ENCODE peak calls at places on chromosome 11, in seven cellular contexts. E is spleen, A is psoas muscle, D is lower lobe of right lung, I is DND-41, P is endodermal cell, F is kidney. M is an unnamed sample.
A peak's percentile ranks its signal among the peaks of the same experiment; 100 is the strongest.

GRCh38 chr11:130772266-130773227 is 143.7 kb downstream of the SNX19 start:
- DNase-seq in P (peak; percentile 24), A (peak; percentile 41), E (no peak), F (no peak), D (no peak), I (no peak), M (no peak)

GRCh38 chr11:17402486-17402885 is 14.0 kb upstream of the KCNJ11 start:
- DNase-seq in E (peak; percentile 57), P (no peak), D (no peak), A (no peak), F (peak; percentile 51), I (no peak), M (no peak)

GRCh38 chr11:14125529-14125928 is 163.0 kb downstream of the SPON1 start:
- DNase-seq in F (no peak), I (no peak), D (no peak), A (no peak), E (no peak), P (no peak), M (no peak)

GRCh38 chr11:9090488-9091043 is 833 bp downstream of the SCUBE2 start:
- DNase-seq in D (no peak), I (no peak), A (no peak), F (no peak), P (no peak), E (no peak), M (no peak)

GRCh38 chr11:3955299-3955665 is 99.8 kb downstream of the STIM1 start:
- DNase-seq in A (no peak), P (no peak), F (no peak), I (no peak), E (no peak), D (no peak), M (no peak)

GRCh38 chr11:130413383-130414106 is 14.9 kb downstream of the ADAMTS8 start:
- DNase-seq in E (no peak), F (no peak), A (no peak), P (no peak), I (no peak), D (no peak), M (no peak)

GRCh38 chr11:3000032-3000961 is 8.2 kb upstream of the NAP1L4 start:
- DNase-seq in F (peak; percentile 95), A (peak; percentile 41), E (no peak), P (no peak), D (peak; percentile 70), I (no peak), M (peak; percentile 69)

GRCh38 chr11:7638710-7639642 is 34.3 kb downstream of the CYB5R2 start:
- DNase-seq in D (no peak), E (no peak), P (no peak), F (no peak), A (peak; percentile 27), I (no peak), M (no peak)

GRCh38 chr11:73154178-73154577 is 12.1 kb upstream of the FCHSD2 start:
- DNase-seq in D (no peak), A (no peak), E (peak; percentile 83), P (peak; percentile 10), F (no peak), I (peak; percentile 37), M (no peak)

GRCh38 chr11:31408205-31408604 is 38.5 kb downstream of the DNAJC24 start:
- DNase-seq in P (no peak), E (no peak), A (no peak), I (no peak), F (no peak), D (no peak), M (no peak)

GRCh38 chr11:119019996-119020395 is 1.4 kb downstream of the TRAPPC4 start:
- DNase-seq in P (no peak), F (no peak), I (no peak), A (no peak), E (no peak), D (no peak), M (no peak)

GRCh38 chr11:32658639-32659406 is 75.2 kb downstream of the EIF3M start:
- DNase-seq in A (no peak), P (no peak), D (no peak), F (no peak), I (no peak), E (no peak), M (no peak)

GRCh38 chr11:95534809-95535208 is 254.8 kb downstream of the FAM76B start:
- DNase-seq in P (no peak), E (no peak), A (no peak), F (no peak), D (no peak), I (no peak), M (no peak)

GRCh38 chr11:12094872-12095800 is 15.3 kb upstream of the MICAL2 start:
- DNase-seq in F (no peak), E (no peak), D (no peak), I (no peak), A (no peak), P (no peak), M (no peak)

GRCh38 chr11:61704838-61705237 is 24.6 kb downstream of the DAGLA start:
- DNase-seq in A (no peak), P (no peak), D (no peak), I (no peak), F (no peak), E (no peak), M (no peak)

GRCh38 chr11:12746593-12747097 is 72.4 kb downstream of the TEAD1 start:
- DNase-seq in A (peak; percentile 60), P (peak; percentile 97), D (peak; percentile 56), I (peak; percentile 68), F (peak; percentile 91), E (no peak), M (no peak)

GRCh38 chr11:2812371-2812991 is 73.1 kb downstream of the CDKN1C start:
- DNase-seq in F (peak; percentile 94), E (peak; percentile 78), A (peak; percentile 73), D (peak; percentile 60), I (no peak), P (no peak), M (peak; percentile 67)

GRCh38 chr11:134878785-134879184 is 466.7 kb upstream of the B3GAT1 start:
- DNase-seq in I (no peak), E (no peak), F (no peak), A (no peak), D (no peak), P (no peak), M (no peak)

GRCh38 chr11:11660351-11660750 is 38.5 kb upstream of the GALNT18 start:
- DNase-seq in D (no peak), F (no peak), I (no peak), A (no peak), P (no peak), E (no peak), M (no peak)

GRCh38 chr11:111282663-111283062 is 15.7 kb upstream of the POU2AF3 start:
- DNase-seq in I (no peak), E (no peak), D (no peak), A (no peak), P (no peak), F (no peak), M (no peak)

GRCh38 chr11:16911658-16912057 is 102.6 kb downstream of the PLEKHA7 start:
- DNase-seq in D (no peak), E (no peak), A (no peak), F (no peak), I (no peak), P (no peak), M (no peak)

GRCh38 chr11:2517386-2518064 is 72.7 kb downstream of the KCNQ1 start:
- DNase-seq in P (peak; percentile 35), I (no peak), F (peak; percentile 57), D (peak; percentile 26), A (peak; percentile 10), E (peak; percentile 44), M (peak; percentile 54)

GRCh38 chr11:65286686-65287085 is 24.9 kb downstream of the POLA2 start:
- DNase-seq in I (no peak), E (no peak), F (no peak), A (no peak), D (no peak), P (no peak), M (no peak)

GRCh38 chr11:65291613-65292012 is 23.1 kb upstream of the CDC42EP2 start:
- DNase-seq in E (no peak), P (no peak), D (no peak), F (no peak), A (no peak), I (no peak), M (no peak)

GRCh38 chr11:65287601-65288000 is 25.8 kb downstream of the POLA2 start:
- DNase-seq in A (no peak), E (no peak), F (no peak), D (no peak), P (no peak), I (no peak), M (no peak)

GRCh38 chr11:65290448-65291165 is 24.1 kb upstream of the CDC42EP2 start:
- DNase-seq in A (peak; percentile 93), E (peak; percentile 87), D (peak; percentile 91), P (no peak), I (no peak), F (peak; percentile 93), M (peak; percentile 91)

GRCh38 chr11:65288706-65289536 is 25.7 kb upstream of the CDC42EP2 start:
- DNase-seq in I (peak; percentile 26), D (no peak), P (no peak), F (no peak), E (no peak), A (peak; percentile 63), M (no peak)
- H3K27ac ChIP-seq in I (no peak overlapping the region), D (peak overlapping the region; percentile 90), P (no peak overlapping the region), F (no peak overlapping the region), E (peak overlapping the region; percentile 95), A (peak overlapping the region; percentile 77), M (peak overlapping the region; percentile 89)

GRCh38 chr11:66287256-66288137 is 1.4 kb downstream of the YIF1A start:
- DNase-seq in D (no peak), E (no peak), F (peak; percentile 69), P (no peak), I (no peak), A (no peak), M (no peak)
- H3K4me3 ChIP-seq in D (peak overlapping the region; percentile 98), E (peak overlapping the region; percentile 74), F (peak overlapping the region; percentile 81), P (peak overlapping the region; percentile 97), I (peak overlapping the region; percentile 96), A (peak overlapping the region; percentile 96), M (peak overlapping the region; percentile 78)

DNA sequence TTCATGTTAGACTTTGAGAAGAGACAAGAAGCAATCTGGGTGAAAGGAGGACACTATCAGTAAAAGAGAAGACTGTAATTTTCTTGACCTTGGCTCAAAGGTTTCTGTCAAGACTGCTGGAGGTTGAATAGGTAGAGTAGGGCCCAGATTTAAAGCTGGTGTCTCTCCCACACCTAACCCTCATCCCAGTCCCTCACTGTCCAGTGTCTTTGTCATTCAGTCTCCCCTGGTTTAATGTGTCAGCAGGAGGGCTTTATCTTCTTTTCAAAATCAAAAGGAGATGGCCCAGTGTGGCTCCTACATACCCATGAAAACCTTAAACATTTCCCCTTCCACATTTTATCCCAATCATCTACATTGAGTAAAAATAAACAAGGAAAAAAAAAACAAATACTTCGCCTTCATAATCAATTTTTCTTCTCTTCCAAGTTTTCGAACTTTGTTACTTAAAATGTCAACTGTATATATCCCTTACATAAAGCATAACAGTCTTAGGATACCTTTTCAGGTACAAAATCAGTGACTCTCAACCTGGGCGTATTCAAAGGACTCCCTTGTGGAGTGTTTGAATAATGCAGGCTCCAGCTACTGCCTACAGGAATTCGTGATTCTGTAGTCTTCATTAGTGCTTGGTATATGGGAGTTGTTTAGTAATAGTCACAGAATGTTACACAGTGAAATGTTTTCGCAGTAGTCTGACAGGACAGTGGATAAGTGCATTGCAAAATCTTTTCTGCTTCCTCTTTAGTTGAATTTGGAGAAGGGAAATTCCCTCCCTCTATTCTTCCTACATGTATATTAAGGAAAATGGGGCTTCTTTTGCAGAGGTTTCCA is 87.2 kb downstream of the FAT3 start:
- DNase-seq in A (no peak), D (no peak), I (no peak), F (no peak), P (peak; percentile 61), E (no peak), M (no peak)
- H3K4me1 ChIP-seq in A (no peaks in the 10 kb centered on the region), D (peaks cover 5% of the 10 kb centered on the region), I (peaks cover 6% of the 10 kb centered on the region), F (no peaks in the 10 kb centered on the region), P (no peaks in the 10 kb centered on the region), E (no peaks in the 10 kb centered on the region), M (no peaks in the 10 kb centered on the region)

GRCh38 chr11:45260047-45260446 is 26.1 kb downstream of the SYT13 start:
- DNase-seq in I (no peak), F (no peak), E (no peak), A (no peak), D (no peak), P (no peak), M (no peak)
- H3K27ac ChIP-seq in I (no peak overlapping the region), F (peak overlapping the region; percentile 23), E (no peak overlapping the region), A (no peak overlapping the region), D (no peak overlapping the region), P (no peak overlapping the region), M (no peak overlapping the region)